ENCODE peak calls at places on chromosomes 12 and 14, in five cellular contexts. One of them, this sample, is unnamed.

GRCh38 chr12:117236456-117237001 is 46.3 kb upstream of the FBXO21 start:
- DNase-seq in IMR-90: peak; percentile 17
- DNase-seq in adipocyte: peak; percentile 56
- DNase-seq in effector memory CD8-positive, alpha-beta T cell: peak; percentile 61
- DNase-seq in stomach: peak; percentile 85
- DNase-seq in this sample: peak; percentile 44

GRCh38 chr14:91891721-91892220 is 24.4 kb upstream of the TC2N start:
- DNase-seq in effector memory CD8-positive, alpha-beta T cell: no peak
- DNase-seq in adipocyte: no peak
- DNase-seq in stomach: no peak
- DNase-seq in IMR-90: no peak
- DNase-seq in this sample: no peak

GRCh38 chr12:104358353-104359003 is 54.9 kb downstream of the EID3 start:
- DNase-seq in effector memory CD8-positive, alpha-beta T cell: peak; percentile 62
- DNase-seq in stomach: peak; percentile 70
- DNase-seq in adipocyte: peak; percentile 78
- DNase-seq in IMR-90: peak; percentile 61
- DNase-seq in this sample: peak; percentile 35

GRCh38 chr12:81502912-81503695 is 256.0 kb downstream of the PPFIA2 start:
- DNase-seq in IMR-90: peak; percentile 45
- DNase-seq in adipocyte: peak; percentile 75
- DNase-seq in effector memory CD8-positive, alpha-beta T cell: no peak
- DNase-seq in stomach: no peak
- DNase-seq in this sample: no peak

GRCh38 chr12:26787125-26787495 is 45.9 kb downstream of the ITPR2 start:
- DNase-seq in adipocyte: peak; percentile 61
- DNase-seq in effector memory CD8-positive, alpha-beta T cell: no peak
- DNase-seq in IMR-90: peak; percentile 83
- DNase-seq in stomach: no peak
- DNase-seq in this sample: no peak

GRCh38 chr12:64653123-64653522 is 42.8 kb downstream of the RASSF3 start:
- DNase-seq in effector memory CD8-positive, alpha-beta T cell: no peak
- DNase-seq in IMR-90: no peak
- DNase-seq in adipocyte: no peak
- DNase-seq in stomach: no peak
- DNase-seq in this sample: no peak

GRCh38 chr12:3493225-3494049 is 2.4 kb downstream of the PRMT8 start:
- DNase-seq in stomach: no peak
- DNase-seq in adipocyte: no peak
- DNase-seq in effector memory CD8-positive, alpha-beta T cell: no peak
- DNase-seq in IMR-90: no peak
- DNase-seq in this sample: no peak

GRCh38 chr12:107320031-107320928 is 226.9 kb upstream of the CRY1 start:
- DNase-seq in IMR-90: peak; percentile 61
- DNase-seq in adipocyte: peak; percentile 53
- DNase-seq in effector memory CD8-positive, alpha-beta T cell: peak; percentile 60
- DNase-seq in stomach: no peak
- DNase-seq in this sample: no peak

GRCh38 chr14:35915775-35916174 is 89.6 kb downstream of the BRMS1L start:
- DNase-seq in effector memory CD8-positive, alpha-beta T cell: no peak
- DNase-seq in IMR-90: no peak
- DNase-seq in stomach: no peak
- DNase-seq in adipocyte: no peak
- DNase-seq in this sample: no peak

This sample was measured in KG1.